ENCODE peak calls at places on chromosomes 6 and 20, in six cellular contexts. X is left lung, S is tibial nerve, D is Karpas-422, G is pancreas, C is psoas muscle. E is an unnamed sample.

GRCh38 chr6:110664933-110665332 is 150.3 kb downstream of the CDK19 start:
- DNase-seq in X (no peak), S (no peak), D (no peak), G (no peak), C (no peak), E (no peak)

GRCh38 chr6:105748737-105749161 is 337.4 kb upstream of the PRDM1 start:
- DNase-seq in X (peak; percentile 35), S (no peak), D (no peak), G (no peak), C (no peak), E (no peak)

GRCh38 chr6:52115891-52116604 is 28.6 kb upstream of the PKHD1 start:
- DNase-seq in X (no peak), S (no peak), D (no peak), G (no peak), C (no peak), E (no peak)

GRCh38 chr20:39480644-39481043 is 518.5 kb downstream of the DHX35 start:
- DNase-seq in X (no peak), S (no peak), D (no peak), G (no peak), C (no peak), E (no peak)

GRCh38 chr20:11170025-11170424 is 496.2 kb upstream of the JAG1 start:
- DNase-seq in X (no peak), S (no peak), D (no peak), G (no peak), C (no peak), E (no peak)

GRCh38 chr6:14440891-14441358 is 323.4 kb downstream of the CD83 start:
- DNase-seq in X (no peak), S (no peak), D (no peak), G (no peak), C (no peak), E (no peak)

GRCh38 chr20:33656010-33656782 is 5.9 kb upstream of the C20orf144 start:
- DNase-seq in X (peak; percentile 30), S (no peak), D (no peak), G (peak; percentile 18), C (no peak), E (no peak)

GRCh38 chr6:25717856-25718740 is 36.4 kb upstream of the SLC17A4 start:
- DNase-seq in X (no peak), S (peak; percentile 46), D (peak; percentile 74), G (no peak), C (no peak), E (no peak)

GRCh38 chr20:36064661-36065426 is 89.7 kb upstream of the EPB41L1 start:
- DNase-seq in X (peak; percentile 97), S (peak; percentile 95), D (peak; percentile 94), G (peak; percentile 99), C (peak; percentile 98), E (peak; percentile 92)

GRCh38 chr20:33445881-33446615 is 2.5 kb upstream of the SNTA1 start:
- DNase-seq in X (no peak), S (no peak), D (no peak), G (no peak), C (no peak), E (no peak)

GRCh38 chr20:23746321-23746720 is 4.4 kb downstream of the CST1 start:
- DNase-seq in X (no peak), S (no peak), D (no peak), G (no peak), C (no peak), E (no peak)

GRCh38 chr6:169689247-169689646 is 12.6 kb downstream of the WDR27 start:
- DNase-seq in X (no peak), S (no peak), D (no peak), G (no peak), C (no peak), E (no peak)

GRCh38 chr6:155352812-155353211 is 38.5 kb upstream of the TFB1M start:
- DNase-seq in X (no peak), S (no peak), D (no peak), G (no peak), C (no peak), E (no peak)

GRCh38 chr6:148984516-148985056 is 237.8 kb downstream of the UST start:
- DNase-seq in X (no peak), S (no peak), D (no peak), G (no peak), C (no peak), E (no peak)

GRCh38 chr20:54629632-54630031 is 154.2 kb downstream of the DOK5 start:
- DNase-seq in X (no peak), S (no peak), D (no peak), G (no peak), C (no peak), E (no peak)

GRCh38 chr20:54633374-54633773 is 158.0 kb downstream of the DOK5 start:
- DNase-seq in X (no peak), S (no peak), D (no peak), G (no peak), C (no peak), E (no peak)

GRCh38 chr20:54630582-54630981 is 155.2 kb downstream of the DOK5 start:
- DNase-seq in X (no peak), S (no peak), D (no peak), G (no peak), C (no peak), E (no peak)

GRCh38 chr20:54633903-54634302 is 158.5 kb downstream of the DOK5 start:
- DNase-seq in X (no peak), S (no peak), D (peak; percentile 45), G (no peak), C (no peak), E (no peak)
- H3K36me3 ChIP-seq in X (no peaks in the 10 kb centered on the region), S (no peaks in the 10 kb centered on the region), D (no peaks in the 10 kb centered on the region), G (no peaks in the 10 kb centered on the region), C (no peaks in the 10 kb centered on the region), E (no peaks in the 10 kb centered on the region)

GRCh38 chr6:135215563-135215962 is 34.5 kb downstream of the MYB start:
- DNase-seq in X (no peak), S (no peak), D (no peak), G (no peak), C (no peak), E (no peak)
- H3K36me3 ChIP-seq in X (no peaks in the 10 kb centered on the region), S (no peaks in the 10 kb centered on the region), D (peaks cover 5% of the 10 kb centered on the region), G (no peaks in the 10 kb centered on the region), C (no peaks in the 10 kb centered on the region), E (no peaks in the 10 kb centered on the region)

DNA sequence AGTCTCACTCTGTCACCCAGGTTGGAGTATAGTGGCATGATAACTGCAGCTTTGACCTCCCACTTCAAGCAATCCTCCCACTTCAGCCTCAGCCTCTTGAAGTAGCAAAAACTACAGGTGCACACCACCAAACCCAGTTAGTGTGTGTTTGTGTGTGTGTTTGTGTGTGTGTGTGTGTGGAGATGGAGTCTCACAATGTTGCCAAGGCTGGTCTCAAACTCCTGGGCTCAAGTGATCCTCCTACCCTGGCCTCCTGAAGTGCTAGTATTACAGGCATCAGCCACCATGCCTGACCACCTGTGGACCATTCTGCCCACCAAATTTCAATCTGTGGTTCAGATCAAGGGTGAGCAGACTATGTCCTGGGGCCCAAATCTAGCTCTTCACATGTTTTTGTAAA is 8.8 kb downstream of the FASTKD5 start:
- DNase-seq in X (no peak), S (no peak), D (no peak), G (no peak), C (no peak), E (no peak)
- H3K36me3 ChIP-seq in X (no peaks in the 10 kb centered on the region), S (peaks cover 59% of the 10 kb centered on the region), D (peaks cover 26% of the 10 kb centered on the region), G (no peaks in the 10 kb centered on the region), C (peaks cover 9% of the 10 kb centered on the region), E (no peaks in the 10 kb centered on the region)

GRCh38 chr20:58911309-58911708 is 58.8 kb downstream of the GNAS start:
- DNase-seq in X (no peak), S (no peak), D (no peak), G (no peak), C (no peak), E (no peak)
- H3K36me3 ChIP-seq in X (no peaks in the 10 kb centered on the region), S (peaks cover 43% of the 10 kb centered on the region), D (peaks cover 41% of the 10 kb centered on the region), G (peaks cover 9% of the 10 kb centered on the region), C (peaks cover 5% of the 10 kb centered on the region), E (no peaks in the 10 kb centered on the region)

GRCh38 chr6:13318821-13319220 is 9.5 kb downstream of the TBC1D7 start:
- DNase-seq in X (no peak), S (no peak), D (no peak), G (no peak), C (no peak), E (no peak)

GRCh38 chr6:13311155-13311554 is 17.2 kb downstream of the TBC1D7 start:
- DNase-seq in X (no peak), S (no peak), D (no peak), G (no peak), C (no peak), E (no peak)

GRCh38 chr6:13314806-13315205 is 13.5 kb downstream of the TBC1D7 start:
- DNase-seq in X (no peak), S (no peak), D (no peak), G (no peak), C (no peak), E (no peak)

GRCh38 chr6:13319891-13320564 is 8.3 kb downstream of the TBC1D7 start:
- DNase-seq in X (no peak), S (no peak), D (no peak), G (no peak), C (no peak), E (no peak)

GRCh38 chr6:13315896-13316295 is 12.4 kb downstream of the TBC1D7 start:
- DNase-seq in X (no peak), S (no peak), D (no peak), G (no peak), C (no peak), E (no peak)
- H3K36me3 ChIP-seq in X (peaks cover 6% of the 10 kb centered on the region), S (peaks cover 99% of the 10 kb centered on the region), D (peaks cover 38% of the 10 kb centered on the region), G (no peaks in the 10 kb centered on the region), C (peaks cover 3% of the 10 kb centered on the region), E (no peaks in the 10 kb centered on the region)

GRCh38 chr6:161152527-161152862 is 121.4 kb downstream of the AGPAT4 start:
- DNase-seq in X (no peak), S (no peak), D (no peak), G (no peak), C (no peak), E (no peak)

GRCh38 chr6:161152904-161153662 is 120.8 kb downstream of the AGPAT4 start:
- DNase-seq in X (no peak), S (no peak), D (peak; percentile 64), G (no peak), C (no peak), E (no peak)

GRCh38 chr6:161151660-161152526 is 122.0 kb downstream of the AGPAT4 start:
- DNase-seq in X (no peak), S (no peak), D (no peak), G (no peak), C (no peak), E (no peak)

GRCh38 chr6:161150566-161150965 is 123.3 kb downstream of the AGPAT4 start:
- DNase-seq in X (no peak), S (no peak), D (no peak), G (no peak), C (no peak), E (no peak)

DNA sequence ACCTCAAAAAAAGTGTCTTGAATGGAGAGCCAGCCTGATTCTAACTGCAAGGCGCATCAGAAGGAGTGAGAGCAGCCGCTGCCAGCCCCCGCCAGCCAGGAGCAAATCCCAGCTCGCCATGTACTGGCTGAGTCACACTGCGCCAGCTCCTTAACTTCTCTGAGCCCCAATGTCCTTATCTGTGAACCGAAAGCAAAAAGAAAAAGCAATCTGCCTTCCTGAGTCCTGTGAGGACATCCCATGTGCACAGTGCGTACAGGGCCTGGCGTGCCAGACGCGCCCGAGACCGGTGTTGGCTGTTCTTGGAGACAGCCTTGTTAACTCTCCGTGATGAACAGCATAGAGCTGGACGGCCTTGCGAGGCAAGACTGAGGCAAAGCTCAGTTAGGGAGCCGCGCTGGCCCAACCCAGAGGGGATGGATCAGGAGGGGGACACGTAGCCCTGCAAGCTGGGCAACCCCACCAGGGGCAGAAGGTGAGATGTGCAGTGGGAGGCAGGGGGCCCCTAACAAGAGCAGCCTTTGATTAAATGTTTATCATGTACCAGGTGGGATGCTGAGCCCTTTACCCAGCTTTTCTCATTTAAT is 122.7 kb downstream of the AGPAT4 start:
- DNase-seq in X (no peak), S (no peak), D (no peak), G (no peak), C (no peak), E (no peak)
- H3K36me3 ChIP-seq in X (no peaks in the 10 kb centered on the region), S (peaks cover 75% of the 10 kb centered on the region), D (no peaks in the 10 kb centered on the region), G (no peaks in the 10 kb centered on the region), C (peaks cover 2% of the 10 kb centered on the region), E (no peaks in the 10 kb centered on the region)